ENCODE peak calls at places on chromosomes 3 and 15, in nine cellular contexts. Z is esophagus muscularis mucosa, S is A549, F is transverse colon, O is ovary, C is sigmoid colon, M is stomach, E is K562, D is H1. K is an unnamed sample.

GRCh38 chr3:31253782-31254181 is 278.9 kb upstream of the STT3B start:
- DNase-seq in M (no peak), C (no peak), Z (no peak), F (no peak), D (no peak), O (no peak), E (no peak), S (no peak), K (no peak)

GRCh38 chr15:92429378-92430066 is 35.8 kb downstream of the ST8SIA2 start:
- DNase-seq in Z (no peak), O (no peak), E (peak), D (peak), M (no peak), F (no peak), C (no peak), S (peak), K (no peak)

GRCh38 chr15:68204776-68205557 is at the start of gene CALML4:
- DNase-seq in M (peak), F (peak), D (no peak), E (peak), S (no peak), O (peak), Z (no peak), C (peak), K (peak)

GRCh38 chr15:64003182-64003581 is 43.1 kb downstream of the DAPK2 start:
- DNase-seq in S (no peak), M (no peak), F (no peak), C (no peak), O (no peak), Z (no peak), E (no peak), D (no peak), K (no peak)

GRCh38 chr3:19885468-19885867 is 48.5 kb downstream of the EFHB start:
- DNase-seq in C (no peak), D (no peak), E (peak), S (peak), M (no peak), F (no peak), O (no peak), Z (no peak), K (no peak)

GRCh38 chr3:128987701-128988100 is 6.2 kb downstream of the CFAP92 start:
- DNase-seq in Z (no peak), E (no peak), C (no peak), S (no peak), D (no peak), M (no peak), F (no peak), O (no peak), K (no peak)

GRCh38 chr3:81910244-81910852 is 148.9 kb upstream of the GBE1 start:
- DNase-seq in O (no peak), Z (no peak), C (no peak), F (no peak), M (no peak), D (no peak), S (peak), E (peak), K (no peak)

GRCh38 chr3:195896361-195897080 is 11.8 kb downstream of the TNK2 start:
- DNase-seq in F (no peak), S (no peak), O (peak), M (no peak), E (peak), Z (no peak), D (peak), C (peak), K (no peak)

DNA sequence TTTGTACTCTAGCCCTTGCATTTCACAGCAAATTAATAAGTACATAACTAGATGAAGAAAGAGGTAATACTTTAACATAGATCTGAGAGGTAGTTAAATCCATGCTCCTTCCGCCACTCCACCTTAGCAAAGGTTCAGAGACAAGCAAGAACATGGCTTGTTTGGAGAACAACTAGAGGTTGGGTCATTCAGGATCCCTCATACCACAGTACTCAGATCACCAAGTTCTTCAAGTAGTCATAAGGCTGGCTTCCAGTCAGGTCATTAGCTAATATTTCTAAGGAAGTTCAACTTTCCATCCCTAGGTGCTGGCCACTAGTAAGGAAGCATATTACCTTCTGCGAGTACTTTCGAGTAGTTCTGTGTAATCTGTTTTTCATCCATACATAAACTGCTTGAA is 44.1 kb downstream of the CD200R1 start:
- DNase-seq in S (no peak), O (no peak), E (no peak), F (no peak), D (no peak), M (no peak), C (no peak), Z (no peak), K (no peak)
- TF ChIP-seq EP300 in S (no peak), O (no peak), E (no peak), F (no peak), D (no peak), M (no peak), C (no peak), Z (no peak), K (no peak)

DNA sequence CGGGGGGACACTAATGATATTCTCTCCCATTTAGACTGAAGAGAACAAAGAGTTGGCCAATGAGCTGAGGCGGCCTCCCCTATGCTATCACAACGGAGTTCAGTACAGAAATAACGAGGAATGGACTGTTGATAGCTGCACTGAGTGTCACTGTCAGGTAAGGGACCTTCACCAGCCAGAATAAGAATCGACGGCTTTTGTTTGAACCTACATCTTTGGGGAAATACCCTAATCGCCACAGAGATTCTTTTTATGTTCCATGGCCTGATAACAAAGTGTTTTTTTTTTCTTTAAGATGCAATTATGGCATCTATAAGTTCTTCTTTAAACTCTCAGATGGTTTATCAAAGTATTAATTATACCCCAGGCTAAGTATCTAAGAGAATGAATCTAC is 3.4 kb downstream of the THBS1 start:
- DNase-seq in D (no peak), Z (no peak), S (no peak), E (no peak), C (no peak), M (no peak), O (no peak), F (no peak), K (no peak)
- TF ChIP-seq EP300 in D (no peak), Z (no peak), S (no peak), E (no peak), C (no peak), M (no peak), O (no peak), F (no peak), K (no peak)

DNA sequence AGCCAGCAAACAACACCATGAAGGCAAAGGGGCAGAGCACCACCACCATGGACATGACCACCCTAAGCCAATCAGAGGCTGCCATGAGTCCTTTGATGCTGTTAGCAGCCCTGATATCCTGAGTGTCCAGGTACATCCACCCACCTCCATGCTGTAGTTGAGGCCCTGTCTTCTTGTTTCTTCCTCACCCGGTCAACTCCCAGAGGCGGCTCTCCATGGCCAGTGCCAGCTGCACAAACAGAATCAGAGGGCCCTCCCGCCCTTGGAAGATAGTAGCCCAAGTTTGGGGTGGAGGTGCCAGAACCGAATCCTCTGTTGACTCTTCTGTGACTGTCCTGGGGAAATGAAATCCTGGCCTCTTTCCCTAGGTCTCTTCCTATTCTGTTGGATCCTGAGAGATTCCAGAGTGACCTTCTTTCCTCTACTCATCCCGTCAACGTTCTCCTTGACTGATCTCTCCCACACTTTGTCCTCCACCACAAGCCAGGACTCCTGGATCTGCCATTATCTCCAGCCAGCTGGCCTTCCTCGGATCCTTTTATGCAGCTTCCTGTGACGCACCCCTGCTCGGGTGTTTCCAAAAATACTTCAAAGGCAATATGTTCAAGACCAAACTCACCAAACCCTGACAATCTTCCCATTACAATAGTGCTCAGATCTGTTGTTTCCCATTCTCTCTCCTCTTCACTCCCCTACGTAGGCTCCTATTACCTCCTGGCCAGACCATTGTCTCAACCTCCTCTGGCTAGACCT is 45.4 kb upstream of the DLG1 start:
- DNase-seq in C (no peak), O (no peak), F (no peak), M (no peak), S (no peak), E (no peak), Z (no peak), D (no peak), K (no peak)
- TF ChIP-seq EP300 in C (no peak), O (no peak), F (no peak), M (no peak), S (no peak), E (no peak), Z (no peak), D (no peak), K (no peak)

GRCh38 chr3:177561365-177561764 is 364.1 kb upstream of the TBL1XR1 start:
- DNase-seq in M (no peak), E (no peak), F (no peak), S (no peak), C (no peak), O (no peak), Z (no peak), D (no peak), K (no peak)

GRCh38 chr3:177563381-177563780 is 366.1 kb upstream of the TBL1XR1 start:
- DNase-seq in E (no peak), C (no peak), D (no peak), O (no peak), M (no peak), F (no peak), S (no peak), Z (no peak), K (no peak)

GRCh38 chr3:177563792-177564191 is 366.5 kb upstream of the TBL1XR1 start:
- DNase-seq in S (no peak), M (no peak), Z (no peak), C (no peak), F (no peak), E (no peak), O (no peak), D (no peak), K (no peak)

GRCh38 chr3:177565981-177566380 is 368.7 kb upstream of the TBL1XR1 start:
- DNase-seq in S (no peak), F (no peak), C (no peak), E (no peak), D (no peak), Z (no peak), M (no peak), O (no peak), K (no peak)

DNA sequence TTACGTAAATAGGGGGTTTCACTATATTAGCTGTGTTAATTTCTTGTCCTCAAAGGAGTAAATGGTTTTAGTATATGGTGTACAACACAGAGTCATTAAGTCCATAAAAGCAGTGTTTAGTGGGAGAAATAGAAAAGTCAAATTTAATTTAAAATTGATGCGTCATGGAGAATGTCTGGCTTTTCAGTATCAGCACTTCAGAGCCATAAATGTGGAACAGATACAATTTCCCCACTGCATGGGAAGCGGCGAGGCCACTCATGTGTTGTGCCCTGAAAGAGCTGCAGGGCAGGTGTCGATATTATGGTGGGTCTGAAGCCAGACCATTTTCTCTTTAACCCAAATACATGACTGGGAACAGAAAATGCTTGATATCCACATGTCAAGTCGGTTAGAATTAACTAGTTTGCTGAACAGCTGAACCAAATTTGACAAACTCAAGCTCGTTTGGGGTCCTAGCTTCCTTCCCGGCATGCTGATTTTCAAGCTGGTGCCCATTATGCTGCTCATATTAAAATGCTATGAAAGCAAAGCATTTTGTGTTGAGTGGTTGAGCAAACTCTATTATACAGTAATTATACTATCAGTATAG is 364.6 kb upstream of the TBL1XR1 start:
- DNase-seq in F (no peak), O (no peak), Z (no peak), C (no peak), M (no peak), S (no peak), E (no peak), D (no peak), K (no peak)
- TF ChIP-seq EP300 in F (no peak), O (no peak), Z (no peak), C (no peak), M (no peak), S (no peak), E (no peak), D (no peak), K (no peak)

DNA sequence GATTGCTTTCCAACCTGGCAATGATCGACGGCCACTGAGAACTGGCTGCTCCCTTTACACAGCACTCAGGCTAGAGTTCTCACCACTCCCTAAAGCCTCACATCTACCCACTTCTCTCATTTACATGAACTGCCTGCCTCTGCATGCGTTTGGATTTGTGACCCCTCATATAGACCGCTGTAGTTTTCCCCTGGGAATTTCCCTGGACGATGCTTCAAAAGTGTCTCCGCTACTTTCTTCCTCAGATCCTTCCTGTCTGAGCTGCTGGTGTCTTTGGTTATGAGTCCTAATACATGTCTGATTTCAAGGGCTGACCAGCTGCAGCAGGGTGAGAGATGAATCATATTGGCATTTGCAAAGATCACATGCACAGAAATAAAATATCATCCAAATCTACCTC is 116.7 kb upstream of the ETV5 start:
- DNase-seq in D (no peak), O (no peak), F (no peak), E (no peak), Z (no peak), M (no peak), S (no peak), C (no peak), K (no peak)
- TF ChIP-seq EP300 in D (no peak), O (no peak), F (no peak), E (no peak), Z (no peak), M (no peak), S (no peak), C (no peak), K (no peak)

DNA sequence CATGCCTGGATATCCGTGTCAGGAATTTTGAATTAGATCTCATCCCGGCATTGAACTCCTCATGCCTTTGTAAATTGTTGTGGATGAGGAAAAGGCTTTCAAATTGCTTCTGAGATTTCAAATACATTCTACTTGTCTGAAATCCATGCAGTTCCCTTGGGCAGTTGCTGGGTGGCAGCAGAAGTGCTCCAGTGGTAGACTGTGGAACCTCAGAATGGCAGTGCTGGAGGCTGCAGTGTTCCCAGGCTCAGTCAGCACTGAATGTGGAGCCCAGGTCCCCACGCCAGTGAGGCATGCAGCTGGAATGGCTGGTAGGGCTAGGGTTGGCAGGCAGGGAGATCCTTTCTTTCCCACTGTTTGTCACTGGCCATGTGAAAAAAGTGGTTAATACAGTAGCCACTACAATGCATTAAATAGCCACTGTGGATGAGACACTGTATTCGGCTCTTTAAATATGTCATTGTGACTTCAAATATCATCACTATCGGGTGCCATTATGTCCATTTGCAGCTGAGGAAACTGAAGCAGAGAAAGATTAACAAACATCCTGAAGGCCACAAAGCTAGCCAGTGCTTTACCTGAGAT is 98.6 kb downstream of the TPRG1 start:
- DNase-seq in C (no peak), E (no peak), S (peak), D (no peak), M (peak), F (peak), Z (no peak), O (no peak), K (no peak)
- TF ChIP-seq EP300 in C (no peak), E (no peak), S (peak), D (no peak), M (no peak), F (no peak), Z (no peak), O (no peak), K (no peak)

GRCh38 chr15:61524091-61524490 is 295.0 kb upstream of the RORA start:
- DNase-seq in E (no peak), D (no peak), S (no peak), C (no peak), Z (no peak), F (no peak), M (no peak), O (no peak), K (no peak)

GRCh38 chr15:61522375-61522774 is 293.3 kb upstream of the RORA start:
- DNase-seq in D (no peak), M (no peak), O (no peak), E (no peak), Z (no peak), S (no peak), F (no peak), C (no peak), K (no peak)

GRCh38 chr15:61530769-61531168 is 301.7 kb upstream of the RORA start:
- DNase-seq in C (no peak), E (peak), F (no peak), D (peak), S (no peak), O (no peak), Z (no peak), M (no peak), K (no peak)

GRCh38 chr15:61528590-61528929 is 299.5 kb upstream of the RORA start:
- DNase-seq in F (no peak), C (no peak), S (no peak), O (no peak), D (no peak), E (no peak), M (no peak), Z (no peak), K (no peak)

DNA sequence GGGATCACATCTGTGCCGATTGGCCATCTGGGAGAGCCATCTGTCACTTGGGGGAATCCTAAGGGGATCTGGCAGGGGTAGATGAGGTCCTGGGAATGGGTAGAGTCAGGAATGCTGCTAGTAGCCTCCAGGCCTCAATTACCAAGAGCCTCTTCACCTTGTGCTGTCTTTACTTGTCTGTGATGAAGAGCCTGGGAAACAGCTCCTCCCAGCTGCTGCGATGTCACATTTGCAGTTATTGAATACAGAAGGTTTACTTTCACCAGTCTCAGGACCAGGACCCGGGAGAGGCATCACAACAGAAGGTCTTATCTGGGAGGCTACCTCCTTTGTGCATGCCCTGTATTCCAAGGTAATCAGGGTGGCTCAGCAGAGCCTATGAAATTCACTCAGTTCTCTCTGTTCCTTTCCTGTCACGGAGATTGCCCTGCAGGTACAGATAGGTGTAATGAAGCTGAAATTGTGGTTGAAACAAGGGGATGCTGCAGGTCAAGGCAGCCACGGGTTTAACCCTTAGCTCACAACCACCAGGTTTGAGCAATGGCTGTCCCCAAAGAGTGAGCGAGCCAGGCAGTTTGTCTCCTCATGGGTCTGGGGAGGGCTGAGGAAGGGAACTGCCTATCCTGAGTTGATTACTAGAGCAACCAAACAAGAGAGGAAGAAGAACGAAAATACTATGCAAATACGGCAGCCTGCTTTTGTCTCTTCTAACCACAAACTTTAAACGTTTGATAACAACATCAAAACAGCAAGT is 298.9 kb upstream of the RORA start:
- DNase-seq in S (no peak), O (no peak), M (no peak), Z (no peak), E (no peak), C (no peak), D (peak), F (no peak), K (no peak)
- TF ChIP-seq EP300 in S (no peak), O (no peak), M (no peak), Z (no peak), E (no peak), C (no peak), D (no peak), F (no peak), K (no peak)

DNA sequence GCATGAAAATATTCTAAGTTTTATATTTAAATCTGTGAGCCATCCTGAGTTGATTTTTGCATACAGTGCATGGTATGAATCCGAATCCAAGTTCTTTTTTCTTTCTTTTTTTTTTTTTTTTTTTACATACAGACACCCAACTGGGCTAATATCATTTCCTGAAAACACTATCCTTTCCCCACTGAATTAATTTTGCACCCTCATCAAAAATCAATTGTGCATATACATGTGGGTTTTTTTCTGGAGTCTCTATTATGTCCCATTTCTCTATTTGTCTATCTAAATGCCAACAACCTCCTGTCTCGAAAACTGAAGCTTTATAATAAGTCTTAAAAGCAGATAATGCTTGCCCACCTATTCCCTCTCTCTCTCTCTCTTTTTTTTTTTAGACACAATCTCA is 5.9 kb upstream of the ABI3BP start:
- DNase-seq in Z (no peak), M (no peak), D (no peak), C (no peak), O (no peak), E (no peak), S (no peak), F (no peak), K (no peak)
- TF ChIP-seq EP300 in Z (no peak), M (no peak), D (no peak), C (no peak), O (no peak), E (no peak), S (no peak), F (no peak), K (no peak)

GRCh38 chr3:150303776-150304175 is 104.3 kb upstream of the TSC22D2 start:
- DNase-seq in F (no peak), Z (no peak), S (peak), C (no peak), D (no peak), M (no peak), E (peak), O (no peak), K (no peak)
- TF ChIP-seq EP300 in F (no peak), Z (no peak), S (no peak), C (no peak), D (no peak), M (no peak), E (no peak), O (no peak), K (no peak)